ENCODE peak calls at places on chromosomes 7 and 10, in eight cellular contexts. X, D, Q, U, C, N, E and Y are unnamed samples.
A peak's percentile ranks its signal among the peaks of the same experiment; 100 is the strongest.

GRCh38 chr10:31032515-31033132 is 959 bp upstream of the ZNF438 start:
- DNase-seq in X (peak; percentile 62), D (no peak), Q (no peak), U (no peak), C (no peak), N (no peak), E (no peak), Y (no peak)

GRCh38 chr7:148622887-148623585 is 32.5 kb downstream of the C7orf33 start:
- DNase-seq in X (no peak), D (no peak), Q (no peak), U (no peak), C (no peak), N (no peak), E (no peak), Y (peak; percentile 39)

GRCh38 chr10:44939691-44940401 is 19.8 kb upstream of the RASSF4 start:
- DNase-seq in X (no peak), D (no peak), Q (no peak), U (no peak), C (no peak), N (no peak), E (peak; percentile 4), Y (no peak)

GRCh38 chr7:105787071-105787470 is 89.3 kb downstream of the ATXN7L1 start:
- DNase-seq in X (peak; percentile 9), D (no peak), Q (no peak), U (no peak), C (no peak), N (no peak), E (no peak), Y (peak; percentile 17)

GRCh38 chr7:95737828-95738505 is 34.4 kb upstream of the DYNC1I1 start:
- DNase-seq in X (no peak), D (no peak), Q (no peak), U (no peak), C (no peak), N (no peak), E (no peak), Y (no peak)

GRCh38 chr7:65444899-65445823 is 71.5 kb downstream of the ZNF92 start:
- DNase-seq in X (no peak), D (no peak), Q (no peak), U (no peak), C (no peak), N (no peak), E (no peak), Y (no peak)

GRCh38 chr10:79400567-79401004 is 44.8 kb downstream of the ZCCHC24 start:
- DNase-seq in X (peak; percentile 74), D (no peak), Q (peak; percentile 76), U (no peak), C (no peak), N (no peak), E (no peak), Y (no peak)

GRCh38 chr10:96359616-96360015 is 814 bp upstream of the OPALIN start:
- DNase-seq in X (no peak), D (no peak), Q (no peak), U (no peak), C (no peak), N (no peak), E (no peak), Y (no peak)

GRCh38 chr7:6271091-6271658 is 1.2 kb downstream of the CYTH3 start:
- DNase-seq in X (peak; percentile 52), D (peak; percentile 55), Q (peak; percentile 36), U (peak; percentile 87), C (peak; percentile 14), N (no peak), E (peak; percentile 60), Y (peak; percentile 50)

GRCh38 chr10:60042262-60042661 is 135.9 kb upstream of the CCDC6 start:
- DNase-seq in X (no peak), D (no peak), Q (no peak), U (no peak), C (no peak), N (no peak), E (no peak), Y (no peak)

GRCh38 chr7:34453150-34453549 is 204.9 kb upstream of the NPSR1 start:
- DNase-seq in X (no peak), D (no peak), Q (no peak), U (no peak), C (no peak), N (no peak), E (no peak), Y (no peak)

GRCh38 chr10:47030191-47030698 is 119.0 kb downstream of the PTPN20 start:
- DNase-seq in X (no peak), D (no peak), Q (no peak), U (peak; percentile 55), C (no peak), N (no peak), E (peak; percentile 14), Y (peak; percentile 30)

GRCh38 chr7:70598976-70599375 is 533.0 kb upstream of the GALNT17 start:
- DNase-seq in X (no peak), D (no peak), Q (no peak), U (no peak), C (no peak), N (no peak), E (no peak), Y (no peak)

GRCh38 chr7:70599446-70600190 is 532.3 kb upstream of the GALNT17 start:
- DNase-seq in X (no peak), D (no peak), Q (no peak), U (no peak), C (no peak), N (no peak), E (no peak), Y (no peak)

GRCh38 chr7:70596575-70596891 is 535.4 kb upstream of the GALNT17 start:
- DNase-seq in X (no peak), D (no peak), Q (no peak), U (no peak), C (no peak), N (no peak), E (no peak), Y (peak; percentile 22)

GRCh38 chr7:70595741-70596574 is 536.0 kb upstream of the GALNT17 start:
- DNase-seq in X (no peak), D (no peak), Q (peak; percentile 47), U (peak; percentile 76), C (no peak), N (no peak), E (no peak), Y (peak; percentile 39)

GRCh38 chr7:70597071-70597470 is 534.9 kb upstream of the GALNT17 start:
- DNase-seq in X (no peak), D (no peak), Q (no peak), U (no peak), C (no peak), N (no peak), E (no peak), Y (no peak)
- H3K27me3 ChIP-seq in X (no peaks in the 10 kb centered on the region), D (peaks cover 3% of the 10 kb centered on the region), Q (peaks cover 65% of the 10 kb centered on the region), U (no peaks in the 10 kb centered on the region), C (peaks cover 3% of the 10 kb centered on the region), N (peaks cover 6% of the 10 kb centered on the region), E (no peaks in the 10 kb centered on the region), Y (no peaks in the 10 kb centered on the region)

GRCh38 chr10:12212454-12212853 is 16.5 kb downstream of the CDC123 start:
- DNase-seq in X (no peak), D (no peak), Q (no peak), U (no peak), C (no peak), N (no peak), E (no peak), Y (no peak)

GRCh38 chr10:12214763-12215218 is 18.8 kb downstream of the CDC123 start:
- DNase-seq in X (no peak), D (no peak), Q (peak; percentile 68), U (no peak), C (no peak), N (no peak), E (no peak), Y (no peak)

GRCh38 chr10:12208460-12208859 is 12.5 kb downstream of the CDC123 start:
- DNase-seq in X (no peak), D (no peak), Q (no peak), U (no peak), C (no peak), N (no peak), E (no peak), Y (no peak)

GRCh38 chr10:12214093-12214492 is 18.1 kb downstream of the CDC123 start:
- DNase-seq in X (no peak), D (no peak), Q (no peak), U (no peak), C (no peak), N (no peak), E (no peak), Y (no peak)
- H3K36me3 ChIP-seq in X (no peaks in the 10 kb centered on the region), D (no peaks in the 10 kb centered on the region), Q (peaks cover 37% of the 10 kb centered on the region), U (peaks cover 5% of the 10 kb centered on the region), C (peaks cover 58% of the 10 kb centered on the region), N (peaks cover 6% of the 10 kb centered on the region), E (peaks cover 73% of the 10 kb centered on the region), Y (no peaks in the 10 kb centered on the region)

GRCh38 chr10:17024461-17024860 is 105.2 kb downstream of the CUBN start:
- DNase-seq in X (no peak), D (no peak), Q (no peak), U (no peak), C (no peak), N (no peak), E (no peak), Y (no peak)

GRCh38 chr10:17022898-17023297 is 106.7 kb downstream of the CUBN start:
- DNase-seq in X (no peak), D (no peak), Q (no peak), U (no peak), C (no peak), N (no peak), E (no peak), Y (no peak)

GRCh38 chr10:17023386-17024298 is 106.0 kb downstream of the CUBN start:
- DNase-seq in X (no peak), D (no peak), Q (peak; percentile 56), U (no peak), C (no peak), N (peak; percentile 97), E (peak; percentile 60), Y (no peak)

GRCh38 chr10:17026686-17027485 is 102.7 kb downstream of the CUBN start:
- DNase-seq in X (no peak), D (no peak), Q (no peak), U (no peak), C (no peak), N (no peak), E (no peak), Y (no peak)

GRCh38 chr10:17025444-17026295 is 103.9 kb downstream of the CUBN start:
- DNase-seq in X (no peak), D (no peak), Q (no peak), U (peak; percentile 82), C (no peak), N (peak; percentile 96), E (no peak), Y (no peak)
- H3K27me3 ChIP-seq in X (no peaks in the 10 kb centered on the region), D (no peaks in the 10 kb centered on the region), Q (no peaks in the 10 kb centered on the region), U (no peaks in the 10 kb centered on the region), C (no peaks in the 10 kb centered on the region), N (no peaks in the 10 kb centered on the region), E (no peaks in the 10 kb centered on the region), Y (no peaks in the 10 kb centered on the region)

GRCh38 chr7:100029591-100029990 is 14.2 kb downstream of the ZKSCAN1 start:
- DNase-seq in X (no peak), D (no peak), Q (no peak), U (no peak), C (no peak), N (no peak), E (no peak), Y (no peak)

GRCh38 chr7:100035865-100036264 is 13.7 kb upstream of the ZSCAN21 start:
- DNase-seq in X (no peak), D (no peak), Q (no peak), U (no peak), C (no peak), N (no peak), E (no peak), Y (no peak)

GRCh38 chr7:100038326-100038725 is 11.2 kb upstream of the ZSCAN21 start:
- DNase-seq in X (no peak), D (no peak), Q (no peak), U (no peak), C (no peak), N (no peak), E (no peak), Y (no peak)

GRCh38 chr7:100034871-100035510 is 14.6 kb upstream of the ZSCAN21 start:
- DNase-seq in X (no peak), D (no peak), Q (no peak), U (no peak), C (no peak), N (no peak), E (no peak), Y (no peak)

GRCh38 chr7:100033526-100033925 is 16.0 kb upstream of the ZSCAN21 start:
- DNase-seq in X (no peak), D (no peak), Q (no peak), U (no peak), C (no peak), N (no peak), E (no peak), Y (no peak)
- H3K36me3 ChIP-seq in X (no peaks in the 10 kb centered on the region), D (no peaks in the 10 kb centered on the region), Q (peaks cover 68% of the 10 kb centered on the region), U (peaks cover 20% of the 10 kb centered on the region), C (peaks cover 63% of the 10 kb centered on the region), N (peaks cover 31% of the 10 kb centered on the region), E (peaks cover 92% of the 10 kb centered on the region), Y (no peaks in the 10 kb centered on the region)